ENCODE peak calls at places on chromosomes 12 and 14, in eight cellular contexts. S is heart left ventricle; B is brain microvascular endothelial cell; J is H1; N is naive thymus-derived CD4-positive, alpha-beta T cell; O is mammary epithelial cell; Q is stomach; M is SK-N-SH. G is an unnamed sample. For H3K27me3, the result is how much of the 10 kb centered on the place peaks cover.

GRCh38 chr12:56104815-56105476 is 587 bp downstream of the PA2G4 start:
- DNase-seq in S (no peak), B (no peak), J (no peak), N (no peak), O (no peak), Q (peak), M (peak), G (peak)

GRCh38 chr14:88424573-88424972 is 39.1 kb downstream of the SPATA7 start:
- DNase-seq in S (no peak), B (no peak), J (no peak), N (no peak), O (no peak), Q (no peak), M (no peak), G (no peak)

GRCh38 chr12:59603735-59604134 is 7.9 kb downstream of the SLC16A7 start:
- DNase-seq in S (no peak), B (no peak), J (no peak), N (no peak), O (no peak), Q (no peak), M (no peak), G (no peak)

GRCh38 chr12:27919671-27920235 is 52.8 kb downstream of the PTHLH start:
- DNase-seq in S (no peak), B (no peak), J (no peak), N (no peak), O (no peak), Q (no peak), M (no peak), G (no peak)

GRCh38 chr14:92939699-92940098 is 16.7 kb downstream of the CHGA start:
- DNase-seq in S (no peak), B (no peak), J (no peak), N (no peak), O (no peak), Q (no peak), M (no peak), G (no peak)

GRCh38 chr12:70607107-70607506 is 30.1 kb downstream of the PTPRB start:
- DNase-seq in S (no peak), B (no peak), J (no peak), N (no peak), O (no peak), Q (no peak), M (no peak), G (no peak)

GRCh38 chr14:32038876-32039275 is 38.2 kb upstream of the ARHGAP5 start:
- DNase-seq in S (no peak), B (no peak), J (no peak), N (no peak), O (no peak), Q (no peak), M (peak), G (no peak)

GRCh38 chr14:58697927-58698641 is 60.3 kb downstream of the DACT1 start:
- DNase-seq in S (no peak), B (no peak), J (no peak), N (no peak), O (peak), Q (no peak), M (no peak), G (no peak)

GRCh38 chr12:116418551-116418950 is 140.6 kb upstream of the MAP1LC3B2 start:
- DNase-seq in S (no peak), B (no peak), J (no peak), N (no peak), O (no peak), Q (no peak), M (no peak), G (no peak)

GRCh38 chr12:65740873-65741600 is 83.2 kb upstream of the HMGA2 start:
- DNase-seq in S (peak), B (peak), J (no peak), N (peak), O (peak), Q (peak), M (peak), G (peak)

GRCh38 chr14:99040711-99041110 is 231.3 kb downstream of the BCL11B start:
- DNase-seq in S (no peak), B (no peak), J (no peak), N (no peak), O (no peak), Q (peak), M (no peak), G (peak)

GRCh38 chr12:112577473-112578334 is 159.0 kb downstream of the PTPN11 start:
- DNase-seq in S (no peak), B (no peak), J (peak), N (no peak), O (no peak), Q (no peak), M (no peak), G (peak)

GRCh38 chr14:95564060-95564459 is 29.2 kb downstream of the GLRX5 start:
- DNase-seq in S (peak), B (no peak), J (no peak), N (no peak), O (no peak), Q (no peak), M (no peak), G (no peak)

GRCh38 chr14:91108941-91109611 is 4.8 kb upstream of the DGLUCY start:
- DNase-seq in S (no peak), B (peak), J (no peak), N (peak), O (peak), Q (peak), M (no peak), G (no peak)

GRCh38 chr14:93234798-93235197 is 27.7 kb downstream of the UBR7 start:
- DNase-seq in S (no peak), B (peak), J (no peak), N (no peak), O (peak), Q (no peak), M (no peak), G (no peak)

GRCh38 chr12:64039285-64039871 is 182.7 kb downstream of the KICS2 start:
- DNase-seq in S (no peak), B (peak), J (no peak), N (no peak), O (peak), Q (peak), M (no peak), G (peak)

GRCh38 chr12:76764856-76765255 is 941 bp downstream of the ZDHHC17 start:
- DNase-seq in S (no peak), B (peak), J (no peak), N (peak), O (peak), Q (no peak), M (peak), G (no peak)

GRCh38 chr12:78060186-78060585 is 229.5 kb downstream of the NAV3 start:
- DNase-seq in S (no peak), B (peak), J (no peak), N (no peak), O (peak), Q (no peak), M (no peak), G (no peak)

GRCh38 chr14:104011824-104012517 is 69.6 kb upstream of the RD3L start:
- DNase-seq in S (peak), B (no peak), J (no peak), N (no peak), O (no peak), Q (peak), M (no peak), G (no peak)

GRCh38 chr12:65511134-65511912 is 232.8 kb downstream of the MSRB3 start:
- DNase-seq in S (peak), B (no peak), J (no peak), N (no peak), O (no peak), Q (no peak), M (no peak), G (no peak)

GRCh38 chr12:10641735-10642500 is 28.5 kb upstream of the MAGOHB start:
- DNase-seq in S (no peak), B (peak), J (no peak), N (no peak), O (peak), Q (no peak), M (no peak), G (no peak)

GRCh38 chr12:31895449-31896150 is 63.6 kb upstream of the RESF1 start:
- DNase-seq in S (no peak), B (no peak), J (no peak), N (no peak), O (no peak), Q (no peak), M (no peak), G (no peak)

GRCh38 chr12:31896514-31897039 is 62.6 kb upstream of the RESF1 start:
- DNase-seq in S (no peak), B (peak), J (no peak), N (peak), O (peak), Q (peak), M (no peak), G (peak)

GRCh38 chr12:31899136-31899535 is 60.1 kb upstream of the RESF1 start:
- DNase-seq in S (no peak), B (no peak), J (no peak), N (no peak), O (no peak), Q (no peak), M (no peak), G (no peak)

GRCh38 chr12:31900271-31900670 is 58.9 kb upstream of the RESF1 start:
- DNase-seq in S (no peak), B (peak), J (no peak), N (no peak), O (peak), Q (no peak), M (no peak), G (no peak)

DNA sequence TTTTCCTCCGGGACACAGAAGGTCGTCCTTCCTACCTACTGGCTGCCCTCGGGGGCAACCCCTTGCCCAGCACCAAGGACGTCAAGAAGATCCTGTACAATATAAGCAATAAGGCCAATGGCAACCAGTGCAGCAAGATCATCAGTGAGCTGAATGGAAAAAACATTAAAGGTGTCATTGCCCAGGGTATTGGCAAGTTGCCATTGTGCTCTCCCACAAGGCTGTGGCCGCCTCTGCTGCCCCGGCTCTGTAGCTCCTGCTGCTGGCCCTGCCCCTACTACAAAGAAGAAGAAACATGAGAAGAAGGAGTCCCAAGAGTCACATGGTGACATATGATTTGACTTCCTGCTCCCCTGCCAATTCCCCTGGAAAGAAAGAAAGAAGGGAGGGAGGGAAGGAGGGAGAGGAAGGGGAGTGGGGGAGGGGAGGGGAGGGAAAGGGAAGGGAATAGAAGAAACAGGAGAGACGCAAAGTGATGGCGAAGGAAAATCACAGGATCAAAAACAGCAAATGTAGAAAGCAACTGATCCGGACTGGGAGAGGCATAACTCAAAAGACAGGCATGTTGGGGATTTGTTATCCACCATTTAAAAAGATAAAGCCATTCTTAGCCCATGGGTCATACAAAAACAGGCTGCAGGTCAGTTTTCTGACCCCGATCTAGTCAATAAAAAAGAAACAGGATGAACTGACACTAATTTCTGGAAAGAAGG is 61.3 kb upstream of the RESF1 start:
- DNase-seq in S (peak), B (peak), J (peak), N (no peak), O (peak), Q (peak), M (peak), G (peak)
- H3K4me3 ChIP-seq in S (no peak), B (no peak), J (peak), N (peak), O (no peak), Q (no peak), M (no peak), G (no peak)

GRCh38 chr12:132462778-132463177 is 27.2 kb upstream of the FBRSL1 start:
- DNase-seq in S (no peak), B (no peak), J (no peak), N (no peak), O (no peak), Q (no peak), M (no peak), G (no peak)

GRCh38 chr12:132464820-132465219 is 25.1 kb upstream of the FBRSL1 start:
- DNase-seq in S (no peak), B (no peak), J (no peak), N (no peak), O (no peak), Q (no peak), M (no peak), G (no peak)

GRCh38 chr12:132469423-132469822 is 20.5 kb upstream of the FBRSL1 start:
- DNase-seq in S (no peak), B (no peak), J (no peak), N (no peak), O (no peak), Q (no peak), M (no peak), G (no peak)

GRCh38 chr12:132466241-132467188 is 23.4 kb upstream of the FBRSL1 start:
- DNase-seq in S (no peak), B (no peak), J (no peak), N (no peak), O (no peak), Q (no peak), M (no peak), G (no peak)

GRCh38 chr12:132465269-132466190 is 24.4 kb upstream of the FBRSL1 start:
- DNase-seq in S (peak), B (no peak), J (no peak), N (no peak), O (no peak), Q (no peak), M (no peak), G (no peak)
- H3K27me3 ChIP-seq in S (under half), B (under half), J (under half), N (under half), O (under half), Q (half or more), M (under half), G (under half)

DNA sequence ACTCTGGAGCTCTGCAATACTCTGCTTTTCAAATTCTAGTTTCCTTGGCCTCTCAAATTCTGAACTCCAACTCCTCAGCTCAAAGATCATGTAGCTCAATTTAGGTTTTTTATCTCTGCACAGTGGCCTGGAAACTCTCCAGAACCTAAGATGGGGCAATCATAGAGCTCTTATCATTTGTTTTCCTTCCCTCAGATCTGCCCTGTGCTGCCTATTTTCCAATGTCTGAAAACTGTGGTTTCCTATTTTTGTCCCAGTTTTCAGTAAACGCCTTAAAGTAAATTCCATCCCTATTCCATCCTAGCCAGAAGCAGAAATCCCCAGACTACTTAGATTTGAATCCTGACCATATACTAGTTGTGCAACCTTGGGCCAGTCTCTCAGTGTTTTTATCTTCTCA is 73.2 kb downstream of the CEP83 start:
- DNase-seq in S (no peak), B (peak), J (no peak), N (no peak), O (no peak), Q (no peak), M (no peak), G (no peak)
- H3K4me3 ChIP-seq in S (no peak), B (no peak), J (no peak), N (no peak), O (no peak), Q (no peak), M (no peak), G (no peak)

GRCh38 chr12:54039417-54040147 is 6.7 kb downstream of the HOXC5 start:
- DNase-seq in S (no peak), B (no peak), J (no peak), N (no peak), O (no peak), Q (no peak), M (no peak), G (no peak)

GRCh38 chr12:54042970-54043744 is 10.3 kb downstream of the HOXC5 start:
- DNase-seq in S (no peak), B (no peak), J (no peak), N (no peak), O (no peak), Q (no peak), M (no peak), G (no peak)

GRCh38 chr12:54040148-54040494 is 7.3 kb downstream of the HOXC5 start:
- DNase-seq in S (no peak), B (no peak), J (no peak), N (no peak), O (no peak), Q (no peak), M (peak), G (peak)

GRCh38 chr12:54040648-54041047 is 7.8 kb downstream of the HOXC5 start:
- DNase-seq in S (no peak), B (no peak), J (no peak), N (no peak), O (no peak), Q (no peak), M (no peak), G (no peak)

DNA sequence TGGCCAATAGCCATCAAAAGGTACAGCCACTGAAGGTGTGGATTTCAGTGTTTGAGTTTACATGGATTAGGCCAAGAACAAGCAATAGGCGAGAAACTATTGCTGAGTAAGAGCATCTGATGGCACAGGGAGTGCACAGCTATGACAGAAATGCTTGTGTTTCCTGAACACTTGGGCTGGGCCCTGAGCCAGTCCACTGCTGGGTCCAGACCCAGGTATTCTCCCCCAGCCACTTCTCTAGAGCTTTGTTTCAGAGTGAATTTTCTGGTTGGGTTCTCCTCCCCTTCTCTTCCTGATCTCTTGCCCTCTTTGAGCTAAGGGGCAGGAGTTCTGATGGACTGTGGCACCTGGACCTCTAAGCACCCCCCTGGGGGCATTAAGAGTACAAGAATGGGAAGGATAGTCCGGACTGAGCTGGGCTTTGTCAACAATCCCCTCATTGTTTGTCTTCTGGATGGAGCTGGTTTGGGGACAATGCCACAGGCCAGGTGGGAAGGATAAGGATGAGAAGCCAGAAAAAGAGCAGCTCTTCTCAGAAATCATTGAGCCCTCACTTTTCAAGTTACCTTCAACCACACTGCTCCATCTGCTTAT is 8.3 kb downstream of the HOXC5 start:
- DNase-seq in S (no peak), B (no peak), J (no peak), N (no peak), O (no peak), Q (no peak), M (no peak), G (no peak)
- H3K27me3 ChIP-seq in S (half or more), B (half or more), J (half or more), N (under half), O (under half), Q (half or more), M (under half), G (half or more)